ENCODE peak calls at places on chromosome 7, in four cellular contexts. B is ascending aorta; T is CD4-positive, alpha-beta memory T cell; C is cardiac muscle cell. D is an unnamed sample.

GRCh38 chr7:27375958-27376357 is 133.4 kb downstream of the EVX1 start:
- DNase-seq in B (no peak), T (no peak), C (no peak), D (no peak)

GRCh38 chr7:141073641-141074161 is at the start of gene TMEM178B:
- DNase-seq in B (no peak), T (peak; percentile 9), C (no peak), D (no peak)

GRCh38 chr7:94223375-94224084 is 171.2 kb upstream of the COL1A2 start:
- DNase-seq in B (no peak), T (no peak), C (peak; percentile 63), D (no peak)

GRCh38 chr7:151918444-151918843 is 37.8 kb upstream of the GALNTL5 start:
- DNase-seq in B (peak; percentile 38), T (no peak), C (no peak), D (no peak)

GRCh38 chr7:99953649-99954048 is 22.2 kb downstream of the AZGP1 start:
- DNase-seq in B (peak; percentile 75), T (no peak), C (peak; percentile 67), D (no peak)

GRCh38 chr7:81688622-81689411 is 81.0 kb downstream of the HGF start:
- DNase-seq in B (no peak), T (no peak), C (no peak), D (no peak)

GRCh38 chr7:31785081-31785480 is 98.1 kb downstream of the PPP1R17 start:
- DNase-seq in B (no peak), T (no peak), C (no peak), D (no peak)

GRCh38 chr7:13034693-13035092 is 347.3 kb downstream of the ARL4A start:
- DNase-seq in B (no peak), T (no peak), C (no peak), D (no peak)

GRCh38 chr7:112665709-112666108 is 124.5 kb downstream of the TMEM168 start:
- DNase-seq in B (no peak), T (no peak), C (peak; percentile 7), D (no peak)

GRCh38 chr7:8831386-8831785 is 398.0 kb downstream of the NXPH1 start:
- DNase-seq in B (no peak), T (no peak), C (no peak), D (no peak)

GRCh38 chr7:47373871-47374451 is 207.9 kb downstream of the TNS3 start:
- DNase-seq in B (no peak), T (no peak), C (no peak), D (no peak)

GRCh38 chr7:8260871-8261707 is 878 bp downstream of the ICA1 start:
- DNase-seq in B (peak; percentile 65), T (peak; percentile 2), C (peak; percentile 2), D (no peak)

GRCh38 chr7:35537067-35538023 is 157.6 kb downstream of the HERPUD2 start:
- DNase-seq in B (peak; percentile 81), T (peak; percentile 75), C (peak; percentile 82), D (peak; percentile 72)

GRCh38 chr7:153245809-153246208 is 486.3 kb downstream of the ACTR3B start:
- DNase-seq in B (no peak), T (no peak), C (no peak), D (no peak)

GRCh38 chr7:87919875-87920274 is 14.2 kb upstream of the ADAM22 start:
- DNase-seq in B (no peak), T (no peak), C (no peak), D (no peak)

GRCh38 chr7:139541600-139542307 is 18.3 kb downstream of the CLEC2L start:
- DNase-seq in B (no peak), T (no peak), C (no peak), D (no peak)

GRCh38 chr7:156703773-156704482 is 63.4 kb downstream of the RNF32 start:
- DNase-seq in B (no peak), T (no peak), C (no peak), D (no peak)

GRCh38 chr7:140342732-140343514 is 55.4 kb downstream of the SLC37A3 start:
- DNase-seq in B (no peak), T (no peak), C (peak; percentile 48), D (no peak)

GRCh38 chr7:54180796-54181195 is 361.4 kb upstream of the VSTM2A start:
- DNase-seq in B (no peak), T (no peak), C (no peak), D (no peak)

GRCh38 chr7:148815612-148816011 is 68.5 kb downstream of the EZH2 start:
- DNase-seq in B (no peak), T (no peak), C (no peak), D (no peak)
- H3K36me3 ChIP-seq in B (no peaks in the 10 kb centered on the region), T (peaks cover 6% of the 10 kb centered on the region), C (peaks cover 45% of the 10 kb centered on the region), D (no peaks in the 10 kb centered on the region)

DNA sequence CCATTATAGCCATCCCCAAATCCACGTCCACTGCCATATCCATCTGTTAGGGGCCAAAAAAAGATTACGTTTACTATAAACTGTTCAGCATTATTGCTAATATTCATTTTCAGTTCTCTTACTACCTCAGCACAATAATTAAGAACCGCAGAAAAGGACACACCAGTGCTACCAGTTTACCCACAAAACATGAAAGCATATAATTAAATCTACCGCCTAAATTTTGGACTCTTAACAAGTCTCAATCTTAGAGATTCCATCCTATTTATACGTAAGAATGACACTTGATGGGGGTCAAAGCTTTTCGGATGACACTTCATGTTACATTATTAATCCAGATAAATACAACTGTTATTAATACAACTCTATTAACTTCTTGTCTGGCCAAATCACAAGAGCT is 4.7 kb downstream of the HNRNPA2B1 start:
- DNase-seq in B (no peak), T (no peak), C (no peak), D (no peak)
- H3K4me1 ChIP-seq in B (peaks cover 56% of the 10 kb centered on the region), T (peaks cover 70% of the 10 kb centered on the region), C (peaks cover 10% of the 10 kb centered on the region), D (peaks cover 66% of the 10 kb centered on the region)

DNA sequence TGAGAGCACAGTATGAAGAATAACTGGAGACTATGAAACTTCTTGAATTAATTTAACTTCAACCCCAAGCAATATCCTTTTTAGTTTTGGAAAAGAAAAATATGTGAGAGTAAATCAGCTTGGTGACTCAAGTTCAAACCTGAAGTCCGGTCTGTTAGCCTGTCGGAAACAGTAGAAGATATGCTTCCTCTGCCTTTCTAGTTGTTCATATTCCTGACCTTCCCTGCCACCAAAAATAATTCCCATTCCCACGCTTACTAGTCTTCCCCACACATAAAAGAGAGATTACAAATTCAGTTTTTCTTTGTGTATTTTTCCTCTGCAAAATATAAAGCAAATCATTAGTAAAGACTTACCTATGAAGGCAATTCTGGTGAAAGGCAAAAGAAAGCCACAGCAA is 3.6 kb downstream of the SEMA3D start:
- DNase-seq in B (no peak), T (no peak), C (no peak), D (no peak)
- H3K36me3 ChIP-seq in B (no peaks in the 10 kb centered on the region), T (no peaks in the 10 kb centered on the region), C (no peaks in the 10 kb centered on the region), D (no peaks in the 10 kb centered on the region)

GRCh38 chr7:7188091-7188490 is 5.7 kb downstream of the C1GALT1 start:
- DNase-seq in B (no peak), T (no peak), C (no peak), D (no peak)
- H3K4me1 ChIP-seq in B (peaks cover 3% of the 10 kb centered on the region), T (peaks cover 79% of the 10 kb centered on the region), C (peaks cover 30% of the 10 kb centered on the region), D (peaks cover 47% of the 10 kb centered on the region)

DNA sequence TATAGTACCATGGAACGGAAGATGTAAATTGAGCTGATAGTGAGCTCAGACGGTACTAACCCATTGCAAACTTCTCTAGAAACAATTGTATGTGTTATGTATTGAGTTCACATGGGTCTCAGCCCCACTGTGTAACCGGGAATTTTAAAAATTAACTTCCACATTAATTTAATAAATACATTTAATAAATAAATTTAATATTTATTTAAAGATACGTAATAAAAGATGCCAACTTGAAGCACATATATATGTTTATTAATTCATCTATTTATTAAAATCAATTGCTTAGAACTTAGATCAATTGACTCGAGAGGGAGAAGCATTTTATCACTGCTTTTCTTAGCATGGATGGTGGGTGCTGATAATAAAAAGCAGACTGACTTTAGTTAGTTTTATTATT is 170.1 kb upstream of the NPVF start:
- DNase-seq in B (no peak), T (no peak), C (no peak), D (no peak)
- H3K36me3 ChIP-seq in B (no peaks in the 10 kb centered on the region), T (no peaks in the 10 kb centered on the region), C (no peaks in the 10 kb centered on the region), D (no peaks in the 10 kb centered on the region)

GRCh38 chr7:17912050-17912449 is 28.2 kb downstream of the SNX13 start:
- DNase-seq in B (no peak), T (no peak), C (no peak), D (no peak)
- H3K4me1 ChIP-seq in B (no peaks in the 10 kb centered on the region), T (peaks cover 20% of the 10 kb centered on the region), C (no peaks in the 10 kb centered on the region), D (peaks cover 5% of the 10 kb centered on the region)